ENCODE peak calls at places on chromosome 1, in six cellular contexts. J is uterus, T is endothelial cell of umbilical vein, C is AG09309, Y is heart right ventricle, R is esophagus muscularis mucosa. S is an unnamed sample.

GRCh38 chr1:180261524-180262160 is 31.6 kb downstream of the LHX4 start:
- DNase-seq in J (no peak), T (no peak), C (no peak), Y (no peak), R (no peak), S (no peak)

GRCh38 chr1:187942986-187943385 is 1114.2 kb downstream of the PLA2G4A start:
- DNase-seq in J (no peak), T (no peak), C (no peak), Y (no peak), R (no peak), S (no peak)

GRCh38 chr1:67717876-67718275 is 32.9 kb downstream of the GADD45A start:
- DNase-seq in J (no peak), T (no peak), C (no peak), Y (no peak), R (no peak), S (no peak)

GRCh38 chr1:69898403-69898947 is 306.9 kb downstream of the LRRC40 start:
- DNase-seq in J (no peak), T (no peak), C (no peak), Y (no peak), R (no peak), S (no peak)

GRCh38 chr1:25924454-25924853 is 18.2 kb upstream of the STMN1 start:
- DNase-seq in J (no peak), T (no peak), C (no peak), Y (no peak), R (no peak), S (no peak)

GRCh38 chr1:91092503-91092902 is 70.7 kb upstream of the ZNF644 start:
- DNase-seq in J (no peak), T (peak), C (no peak), Y (no peak), R (no peak), S (no peak)

GRCh38 chr1:150563340-150564038 is 14.3 kb downstream of the ADAMTSL4 start:
- DNase-seq in J (peak), T (peak), C (no peak), Y (no peak), R (no peak), S (peak)

GRCh38 chr1:41583658-41584570 is 99.4 kb upstream of the EDN2 start:
- DNase-seq in J (no peak), T (no peak), C (no peak), Y (no peak), R (no peak), S (no peak)

GRCh38 chr1:152107984-152108898 is 7.0 kb downstream of the TCHH start:
- DNase-seq in J (no peak), T (peak), C (peak), Y (peak), R (no peak), S (no peak)
- H3K4me3 ChIP-seq in J (no peak), T (peak), C (peak), Y (no peak), R (peak), S (no peak)

DNA sequence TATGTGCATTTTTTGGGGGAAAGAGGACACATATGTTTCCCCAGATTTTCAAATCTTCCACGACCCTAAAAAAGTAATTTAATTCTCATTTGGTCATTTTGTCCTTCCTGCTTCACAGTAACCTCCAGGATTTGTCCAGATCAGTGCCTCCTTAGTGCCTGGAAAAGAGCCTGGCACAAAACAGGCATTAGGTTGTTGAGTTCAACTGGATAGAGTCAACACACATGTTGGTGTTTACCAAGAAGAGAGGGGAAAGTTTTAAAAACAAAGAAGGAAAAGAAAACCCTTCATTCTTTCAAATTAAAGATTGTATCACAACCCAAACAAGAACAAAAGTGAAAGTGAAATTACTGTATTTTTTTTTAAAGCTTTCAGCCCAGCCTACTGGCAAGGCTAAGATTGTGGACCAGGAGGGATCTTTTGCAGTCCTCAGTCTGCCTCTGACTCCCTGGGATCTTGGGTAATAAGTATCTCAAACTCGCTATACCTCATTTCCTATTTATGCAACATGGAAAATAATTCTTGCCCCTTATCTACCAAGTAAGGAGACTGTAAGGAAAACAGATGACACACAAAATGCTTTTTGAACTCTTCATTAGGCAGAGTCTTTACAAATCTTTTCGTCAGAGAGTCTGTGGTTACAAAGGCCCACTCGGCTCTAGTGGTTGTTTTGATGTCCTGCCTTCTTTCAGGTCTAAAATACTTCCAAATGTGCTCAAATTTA is 57.8 kb downstream of the ZNF281 start:
- DNase-seq in J (no peak), T (peak), C (peak), Y (no peak), R (no peak), S (no peak)
- H3K4me3 ChIP-seq in J (no peak), T (no peak), C (no peak), Y (no peak), R (no peak), S (no peak)

GRCh38 chr1:204711947-204712701 is 26.6 kb upstream of the LRRN2 start:
- DNase-seq in J (no peak), T (no peak), C (no peak), Y (peak), R (no peak), S (no peak)

GRCh38 chr1:204712718-204713430 is 27.3 kb upstream of the LRRN2 start:
- DNase-seq in J (no peak), T (no peak), C (no peak), Y (no peak), R (no peak), S (no peak)

GRCh38 chr1:204713541-204713940 is 28.0 kb upstream of the LRRN2 start:
- DNase-seq in J (no peak), T (no peak), C (no peak), Y (no peak), R (no peak), S (no peak)

GRCh38 chr1:204714861-204715511 is 29.4 kb upstream of the LRRN2 start:
- DNase-seq in J (no peak), T (no peak), C (no peak), Y (no peak), R (no peak), S (no peak)

DNA sequence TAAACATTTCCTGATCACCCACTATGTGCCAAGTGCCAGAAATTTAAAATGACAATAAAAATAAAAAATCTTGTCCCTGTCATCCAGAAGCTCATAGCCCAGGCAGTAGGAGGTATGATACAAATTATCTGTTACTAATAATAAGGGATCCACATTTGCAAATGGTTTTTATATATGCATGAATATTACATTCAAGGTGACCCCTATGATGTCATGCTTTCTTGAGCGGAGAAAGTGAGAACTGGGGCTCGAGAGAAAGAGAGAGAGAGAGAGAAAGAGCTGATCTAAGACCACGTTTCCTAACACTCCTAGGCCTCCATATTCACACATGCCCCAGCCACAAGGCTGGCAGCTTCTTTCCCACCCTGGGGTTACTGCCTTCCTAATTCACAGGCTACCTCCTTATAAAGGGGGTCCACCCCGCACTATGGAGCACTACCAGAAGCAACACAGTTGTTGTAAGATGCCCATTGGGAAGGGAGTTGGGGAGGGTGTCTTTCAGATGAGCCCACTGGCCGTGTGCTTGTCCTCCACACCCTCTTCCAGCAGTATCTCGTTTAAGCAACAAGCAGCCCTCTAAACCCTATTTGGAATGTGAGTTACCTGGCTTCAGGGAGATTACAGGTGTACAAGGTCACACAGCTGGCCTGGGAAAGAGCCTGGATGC is 28.8 kb upstream of the LRRN2 start:
- DNase-seq in J (no peak), T (no peak), C (no peak), Y (no peak), R (no peak), S (no peak)
- H3K4me3 ChIP-seq in J (no peak), T (no peak), C (no peak), Y (no peak), R (no peak), S (peak)

GRCh38 chr1:36400825-36401601 is 3.3 kb upstream of the LSM10 start:
- DNase-seq in J (peak), T (peak), C (peak), Y (peak), R (peak), S (peak)
- H3K4me3 ChIP-seq in J (peak), T (peak), C (peak), Y (peak), R (no peak), S (peak)

GRCh38 chr1:234862944-234863515 is 253.1 kb upstream of the IRF2BP2 start:
- DNase-seq in J (peak), T (peak), C (no peak), Y (peak), R (no peak), S (no peak)

GRCh38 chr1:234861761-234862160 is 251.8 kb upstream of the IRF2BP2 start:
- DNase-seq in J (no peak), T (no peak), C (no peak), Y (no peak), R (no peak), S (no peak)

GRCh38 chr1:234861024-234861620 is 251.1 kb upstream of the IRF2BP2 start:
- DNase-seq in J (no peak), T (peak), C (no peak), Y (no peak), R (no peak), S (no peak)

GRCh38 chr1:234863596-234863995 is 253.6 kb upstream of the IRF2BP2 start:
- DNase-seq in J (peak), T (no peak), C (no peak), Y (no peak), R (no peak), S (no peak)

GRCh38 chr1:234862360-234862943 is 252.5 kb upstream of the IRF2BP2 start:
- DNase-seq in J (no peak), T (no peak), C (no peak), Y (no peak), R (no peak), S (no peak)
- H3K4me3 ChIP-seq in J (no peak), T (no peak), C (no peak), Y (no peak), R (no peak), S (no peak)

DNA sequence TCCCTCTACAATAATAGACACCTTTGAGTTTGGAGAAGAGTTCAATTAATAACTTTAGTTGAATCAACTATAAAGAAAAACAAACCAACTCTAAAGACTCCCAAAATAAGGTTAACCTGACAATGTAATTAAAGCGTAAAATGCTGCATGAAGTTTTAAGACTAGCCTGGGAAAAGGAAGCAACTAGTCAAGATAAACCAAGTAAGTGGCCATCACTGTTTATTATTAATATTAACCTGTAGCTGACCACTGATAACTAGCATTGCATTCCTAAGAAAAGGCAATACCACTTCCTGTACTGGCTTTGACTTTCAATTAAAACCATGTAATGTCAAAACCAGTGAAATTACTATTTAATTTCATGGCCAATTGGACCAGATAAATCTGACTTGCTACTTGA is 3.0 kb downstream of the PPP1R15B start:
- DNase-seq in J (no peak), T (no peak), C (no peak), Y (no peak), R (no peak), S (no peak)
- H3K4me3 ChIP-seq in J (peak), T (peak), C (peak), Y (peak), R (peak), S (peak)

DNA sequence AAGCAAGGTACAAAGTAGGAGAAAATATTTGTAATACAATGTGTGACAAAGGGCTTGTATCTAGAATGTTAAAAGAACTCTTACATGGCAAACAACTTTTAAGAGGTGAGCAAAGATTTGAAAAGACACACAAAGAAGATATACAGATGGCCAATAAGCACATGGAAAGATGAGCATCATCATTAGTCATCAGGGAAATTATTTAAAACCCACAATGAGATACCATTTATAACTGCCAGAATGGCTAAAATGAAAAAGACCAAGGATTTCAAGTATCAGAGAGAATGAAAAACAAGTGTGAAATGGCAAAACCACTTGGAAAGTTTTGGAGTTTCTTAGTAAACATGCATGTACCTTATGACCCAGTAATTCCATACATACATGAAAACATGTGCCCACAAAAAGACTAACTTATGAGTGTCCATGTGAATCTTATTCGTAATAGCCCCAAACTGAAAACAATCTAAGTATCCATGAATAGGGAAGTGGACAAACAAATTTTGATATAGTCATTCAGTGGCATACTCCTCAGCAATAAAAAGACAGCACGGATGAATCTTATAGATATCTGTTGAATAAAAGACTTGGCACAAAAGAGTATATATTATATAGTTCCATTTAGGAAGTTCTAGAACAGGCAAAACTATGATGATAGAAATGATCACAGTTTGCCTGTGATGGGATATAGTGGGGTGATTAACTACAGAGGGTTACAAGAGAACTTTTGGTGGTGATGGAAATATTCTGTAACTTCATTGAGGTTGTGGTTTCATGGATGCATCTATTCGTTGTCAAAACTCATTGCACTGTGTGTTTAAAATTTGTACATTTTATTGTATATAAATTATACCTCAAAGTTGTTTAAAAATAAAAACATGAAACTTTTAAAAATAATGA is 82.0 kb downstream of the DISP1 start:
- DNase-seq in J (no peak), T (no peak), C (no peak), Y (no peak), R (no peak), S (no peak)
- H3K4me3 ChIP-seq in J (no peak), T (no peak), C (no peak), Y (no peak), R (no peak), S (no peak)

DNA sequence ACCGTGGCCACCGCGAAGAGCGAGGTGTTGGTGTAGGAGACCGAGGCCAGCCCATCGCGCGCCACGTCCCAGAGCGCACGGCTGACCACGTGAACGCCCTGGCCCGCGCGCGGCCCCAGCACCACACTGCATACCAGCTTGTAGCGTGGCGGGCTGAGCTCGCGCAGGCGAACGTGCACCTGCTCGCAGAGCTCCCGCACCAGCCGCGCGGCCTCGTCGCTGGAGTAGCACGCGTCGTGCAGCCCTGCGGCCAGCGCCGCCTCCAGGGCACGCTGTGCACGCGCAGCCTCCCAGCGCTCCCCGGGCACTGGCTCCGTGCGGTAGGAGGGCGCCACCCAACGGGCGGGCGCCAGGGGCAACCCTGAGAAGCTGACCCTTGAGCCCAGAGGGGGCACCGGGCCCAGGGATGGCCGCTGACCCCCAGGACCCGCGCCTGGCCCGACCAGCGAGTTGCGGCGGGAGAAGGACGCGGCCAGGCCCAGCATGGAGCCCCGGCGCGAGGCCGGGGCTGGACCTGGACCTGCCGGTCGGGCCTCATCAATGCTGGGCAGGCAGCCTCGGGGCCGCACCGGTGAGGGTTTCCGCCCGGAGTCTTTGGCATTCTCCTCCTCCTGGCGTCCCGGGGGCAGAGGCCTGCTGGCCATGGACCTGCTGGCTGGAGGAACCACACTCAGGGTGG is 987 bp downstream of the DYNLT4 start:
- DNase-seq in J (peak), T (no peak), C (no peak), Y (no peak), R (no peak), S (no peak)
- H3K4me3 ChIP-seq in J (no peak), T (no peak), C (no peak), Y (no peak), R (no peak), S (no peak)

GRCh38 chr1:203478231-203478630 is 2.6 kb downstream of the PRELP start:
- DNase-seq in J (no peak), T (no peak), C (no peak), Y (no peak), R (no peak), S (no peak)
- H3K4me3 ChIP-seq in J (peak), T (no peak), C (no peak), Y (peak), R (peak), S (no peak)

DNA sequence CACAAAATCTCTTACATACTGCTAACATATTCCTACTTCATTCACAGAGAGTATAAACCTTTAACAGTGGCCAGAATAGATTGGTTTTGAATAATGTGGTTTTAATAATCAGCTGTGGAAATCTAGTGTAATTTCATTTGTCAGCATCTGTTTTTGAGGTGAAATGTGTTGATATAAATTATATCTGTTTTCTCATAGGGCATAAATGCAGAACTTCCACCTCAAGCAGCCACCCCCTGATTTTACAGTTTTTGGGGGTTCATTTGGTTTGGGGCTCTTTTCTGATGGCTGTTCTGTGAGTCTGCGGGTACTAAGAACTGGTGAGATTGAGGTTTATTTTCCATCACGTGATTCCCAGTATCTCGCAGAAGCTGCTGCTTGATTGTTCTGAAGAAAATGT is 23.2 kb downstream of the EDARADD start:
- DNase-seq in J (no peak), T (no peak), C (no peak), Y (no peak), R (no peak), S (no peak)
- H3K4me3 ChIP-seq in J (no peak), T (no peak), C (no peak), Y (no peak), R (no peak), S (no peak)